ENCODE peak calls at places on chromosome 20, in six cellular contexts. L is omental fat pad, H is fibroblast of the aortic adventitia, I is upper lobe of right lung, F is body of pancreas, A is BE2C. O is an unnamed sample.

GRCh38 chr20:63313349-63314014 is 20.5 kb downstream of the COL20A1 start:
- DNase-seq in A (no peak), L (no peak), H (no peak), F (no peak), I (no peak), O (no peak)

GRCh38 chr20:50450961-50451752 is 59.0 kb upstream of the PTPN1 start:
- DNase-seq in F (no peak), I (no peak), A (no peak), H (peak; percentile 32), L (peak; percentile 47), O (no peak)

GRCh38 chr20:17969884-17970409 is 1.1 kb downstream of the MGME1 start:
- DNase-seq in L (no peak), H (no peak), I (no peak), F (peak; percentile 16), A (no peak), O (peak; percentile 9)

GRCh38 chr20:46689082-46689753 is at the start of gene TP53RK:
- DNase-seq in L (peak; percentile 90), F (peak; percentile 95), A (peak; percentile 90), H (peak; percentile 100), I (peak; percentile 99), O (peak; percentile 95)

GRCh38 chr20:6299451-6299850 is 176.6 kb upstream of the FERMT1 start:
- DNase-seq in F (no peak), A (no peak), L (no peak), I (no peak), H (no peak), O (no peak)

GRCh38 chr20:49983848-49984408 is 1.1 kb downstream of the SNAI1 start:
- DNase-seq in L (no peak), I (no peak), F (no peak), A (no peak), H (peak; percentile 66), O (no peak)

GRCh38 chr20:57114290-57115005 is 152.0 kb downstream of the BMP7 start:
- DNase-seq in F (no peak), I (no peak), L (no peak), A (no peak), H (no peak), O (no peak)

GRCh38 chr20:54657268-54657826 is 182.0 kb downstream of the DOK5 start:
- DNase-seq in A (no peak), L (no peak), I (no peak), H (peak; percentile 22), F (no peak), O (no peak)

GRCh38 chr20:46011631-46012482 is 3.1 kb downstream of the MMP9 start:
- DNase-seq in H (no peak), F (peak; percentile 46), A (peak; percentile 99), I (peak; percentile 83), L (no peak), O (no peak)

GRCh38 chr20:61626412-61626811 is 374.4 kb downstream of the CDH4 start:
- DNase-seq in F (no peak), A (no peak), L (no peak), I (no peak), H (no peak), O (no peak)

GRCh38 chr20:24487648-24488047 is 18.2 kb downstream of the SYNDIG1 start:
- DNase-seq in L (no peak), A (no peak), H (no peak), I (no peak), F (no peak), O (no peak)

GRCh38 chr20:53654932-53655674 is 61.5 kb upstream of the ZNF217 start:
- DNase-seq in H (no peak), F (no peak), I (no peak), A (no peak), L (no peak), O (no peak)

GRCh38 chr20:60953311-60953710 is 298.8 kb upstream of the CDH4 start:
- DNase-seq in L (no peak), I (no peak), A (no peak), F (no peak), H (no peak), O (no peak)

GRCh38 chr20:10179574-10180298 is 38.9 kb upstream of the SNAP25 start:
- DNase-seq in L (no peak), H (no peak), I (no peak), F (no peak), A (peak; percentile 27), O (peak; percentile 8)

GRCh38 chr20:23857954-23858565 is 21.5 kb downstream of the CST5 start:
- DNase-seq in L (no peak), F (no peak), I (no peak), H (no peak), A (no peak), O (no peak)

GRCh38 chr20:23588434-23589403 is 17.0 kb downstream of the CST9 start:
- DNase-seq in H (no peak), L (no peak), I (no peak), F (no peak), A (no peak), O (no peak)

GRCh38 chr20:54172532-54172855 is 1.3 kb downstream of the CYP24A1 start:
- DNase-seq in F (no peak), A (no peak), I (no peak), L (no peak), H (no peak), O (no peak)

GRCh38 chr20:59250293-59250692 is 50.1 kb upstream of the EDN3 start:
- DNase-seq in I (no peak), H (no peak), F (no peak), L (no peak), A (no peak), O (no peak)

GRCh38 chr20:59255256-59255655 is 45.2 kb upstream of the EDN3 start:
- DNase-seq in I (no peak), A (no peak), F (no peak), L (no peak), H (no peak), O (no peak)

GRCh38 chr20:59258103-59258705 is 42.2 kb upstream of the EDN3 start:
- DNase-seq in I (no peak), H (no peak), F (no peak), L (no peak), A (no peak), O (no peak)

GRCh38 chr20:59253325-59253724 is 47.1 kb upstream of the EDN3 start:
- DNase-seq in H (no peak), I (no peak), F (no peak), L (no peak), A (no peak), O (no peak)

GRCh38 chr20:59253779-59254319 is 46.6 kb upstream of the EDN3 start:
- DNase-seq in I (no peak), H (no peak), A (no peak), F (no peak), L (no peak), O (no peak)
- TF ChIP-seq CTCF in I (no peak), H (no peak), A (no peak), F (no peak), L (no peak), O (no peak)

GRCh38 chr20:15378151-15378550 is 1040.7 kb upstream of the FLRT3 start:
- DNase-seq in A (no peak), H (no peak), L (no peak), F (no peak), I (no peak), O (no peak)

GRCh38 chr20:15380770-15381169 is 1043.4 kb upstream of the FLRT3 start:
- DNase-seq in I (no peak), A (no peak), L (no peak), F (no peak), H (no peak), O (no peak)

GRCh38 chr20:15375836-15376235 is 1038.4 kb upstream of the FLRT3 start:
- DNase-seq in H (no peak), F (no peak), L (no peak), A (no peak), I (no peak), O (no peak)

GRCh38 chr20:15379897-15380296 is 1042.5 kb upstream of the FLRT3 start:
- DNase-seq in H (no peak), F (no peak), I (no peak), L (no peak), A (no peak), O (no peak)
- TF ChIP-seq CTCF in H (no peak), F (no peak), I (no peak), L (no peak), A (no peak), O (no peak)

DNA sequence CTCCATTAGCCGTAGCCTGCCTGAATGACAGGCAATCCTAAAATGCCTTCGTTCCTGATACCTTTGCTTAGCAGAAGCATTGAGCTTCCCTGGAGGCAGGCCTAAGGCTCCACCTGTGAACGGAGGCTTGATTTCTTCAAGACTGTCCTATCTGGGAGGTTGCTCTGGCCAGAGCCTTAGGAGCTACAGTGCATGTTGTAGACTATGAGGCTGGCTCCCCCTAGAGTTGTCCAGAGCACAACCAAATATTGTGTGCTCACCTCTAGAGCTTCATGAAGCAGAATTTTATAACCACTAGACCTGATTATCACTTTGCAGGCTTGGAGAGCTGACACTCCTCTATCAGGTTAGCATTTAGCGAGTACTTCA is 217.8 kb downstream of the MAFB start:
- DNase-seq in A (peak; percentile 14), H (no peak), L (no peak), F (no peak), I (no peak), O (peak; percentile 7)
- TF ChIP-seq CTCF in A (peak; percentile 24), H (no peak), L (no peak), F (no peak), I (no peak), O (no peak)

GRCh38 chr20:3071610-3072529 is at the start of gene OXT:
- DNase-seq in A (no peak), H (no peak), F (no peak), L (no peak), I (peak; percentile 70), O (no peak)

GRCh38 chr20:3067139-3068009 is 4.0 kb upstream of the OXT start:
- DNase-seq in H (no peak), A (no peak), L (no peak), I (no peak), F (no peak), O (no peak)

GRCh38 chr20:3071266-3071609 is 182 bp upstream of the OXT start:
- DNase-seq in I (no peak), A (no peak), L (no peak), F (no peak), H (no peak), O (no peak)

GRCh38 chr20:3068075-3068474 is 3.3 kb upstream of the OXT start:
- DNase-seq in I (no peak), H (no peak), F (no peak), L (no peak), A (no peak), O (no peak)

DNA sequence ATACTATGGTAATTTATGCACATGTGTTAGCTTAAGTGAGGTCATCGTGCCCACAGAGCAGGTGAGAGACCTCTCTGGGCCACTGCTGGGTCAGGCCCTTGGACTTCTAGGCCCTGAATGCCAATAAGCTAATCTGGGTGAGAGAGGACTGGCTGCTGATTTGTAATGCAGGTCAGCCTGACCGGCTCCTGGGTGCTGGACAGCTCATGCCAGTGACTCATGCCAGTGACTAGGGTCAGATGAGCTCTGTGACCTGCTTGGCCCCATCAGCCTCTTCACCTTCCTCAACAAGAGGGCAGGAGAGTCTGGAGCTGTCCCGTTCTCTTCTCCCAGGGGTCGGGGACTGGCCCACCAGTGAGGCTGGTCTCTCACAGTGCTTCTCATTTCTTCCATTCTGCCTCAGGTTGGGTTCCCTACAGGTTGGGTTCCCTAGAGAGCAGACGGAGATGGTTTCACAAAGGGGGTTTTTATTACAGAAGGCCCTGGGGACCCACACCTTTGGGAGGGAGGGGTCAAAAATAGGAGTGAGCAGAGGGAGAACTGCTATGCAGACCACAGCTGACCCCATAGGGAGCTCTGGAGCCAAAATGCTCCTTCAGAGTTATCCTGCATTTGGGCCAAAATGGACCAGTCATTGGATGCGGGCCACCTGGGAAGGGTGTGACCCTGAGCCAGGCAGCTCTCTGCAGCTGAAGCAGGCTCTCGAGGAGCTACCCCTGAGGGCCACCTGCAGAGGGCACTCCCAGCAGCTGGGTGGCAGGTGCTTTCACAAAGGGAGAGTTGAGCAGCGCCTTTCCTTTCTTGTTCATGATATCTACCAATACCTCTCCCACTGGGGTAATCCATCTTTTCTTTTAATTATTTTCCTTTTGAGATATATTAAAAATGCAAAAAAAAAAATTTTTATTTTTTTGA is 2.2 kb upstream of the OXT start:
- DNase-seq in F (no peak), H (no peak), L (no peak), A (no peak), I (no peak), O (no peak)
- TF ChIP-seq CTCF in F (no peak), H (no peak), L (no peak), A (peak; percentile 28), I (peak; percentile 9), O (no peak)

O was measured in endothelial cell.